ENCODE peak calls at places on chromosomes 5 and 9, in ten cellular contexts. E is adipocyte; U is myocyte; P is stromal cell of bone marrow; Q is left kidney; N is CD4-positive, alpha-beta memory T cell; K is posterior vena cava; B is HEK293T; L is activated T-cell treated with anti-CD3 and anti-CD28 coated beads, Interleukin-2, amount 50 U/mL, for 72 hours; A is progenitor cell of endocrine pancreas. W is an unnamed sample.

GRCh38 chr9:121399883-121400607 is 30.0 kb upstream of the STOM start:
- DNase-seq in Q (peak), E (peak), L (no peak), N (peak), A (no peak), K (no peak), B (peak), P (peak), U (peak), W (peak)

GRCh38 chr5:179793470-179794139 is at the start of gene LTC4S:
- DNase-seq in B (no peak), L (no peak), E (no peak), Q (peak), K (peak), U (peak), P (no peak), A (no peak), N (peak), W (no peak)

GRCh38 chr5:109601736-109602135 is 88.0 kb upstream of the MAN2A1 start:
- DNase-seq in U (no peak), E (no peak), N (no peak), L (no peak), A (no peak), B (no peak), Q (peak), P (no peak), K (no peak), W (no peak)

GRCh38 chr9:98854206-98854756 is 46.8 kb downstream of the GALNT12 start:
- DNase-seq in L (no peak), A (no peak), Q (no peak), E (peak), P (peak), U (no peak), K (no peak), N (no peak), B (no peak), W (no peak)

GRCh38 chr9:129678844-129679243 is 13.4 kb downstream of the PRRX2 start:
- DNase-seq in E (no peak), L (no peak), Q (no peak), B (no peak), A (no peak), U (no peak), N (no peak), P (no peak), K (no peak), W (no peak)

GRCh38 chr9:109139851-109140250 is 20.1 kb upstream of the TMEM245 start:
- DNase-seq in K (no peak), P (no peak), A (no peak), U (no peak), E (no peak), B (no peak), N (no peak), Q (no peak), L (no peak), W (no peak)

GRCh38 chr9:125950880-125951471 is 203.8 kb downstream of the PBX3 start:
- DNase-seq in Q (no peak), B (no peak), N (no peak), U (no peak), A (no peak), E (no peak), L (no peak), K (no peak), P (no peak), W (no peak)

GRCh38 chr9:4714266-4715016 is 26.6 kb downstream of the AK3 start:
- DNase-seq in U (no peak), L (no peak), N (no peak), A (no peak), P (no peak), K (no peak), E (no peak), B (no peak), Q (no peak), W (peak)

GRCh38 chr5:125713406-125713805 is 709.8 kb upstream of the GRAMD2B start:
- DNase-seq in Q (no peak), L (no peak), N (no peak), B (no peak), E (no peak), U (no peak), A (no peak), P (no peak), K (no peak), W (no peak)

GRCh38 chr9:28820741-28821140 is 1247.5 kb upstream of the C9orf72 start:
- DNase-seq in K (no peak), N (no peak), B (no peak), Q (no peak), U (no peak), E (no peak), A (no peak), P (no peak), L (no peak), W (no peak)

GRCh38 chr9:87337335-87338074 is 160.2 kb upstream of the DAPK1 start:
- DNase-seq in Q (peak), A (no peak), B (no peak), E (peak), K (no peak), L (no peak), U (peak), N (no peak), P (no peak), W (peak)

GRCh38 chr5:107216587-107216986 is 454.1 kb downstream of the EFNA5 start:
- DNase-seq in P (no peak), K (no peak), L (no peak), E (no peak), N (no peak), Q (no peak), A (no peak), B (no peak), U (no peak), W (no peak)

GRCh38 chr9:13665418-13666066 is 386.1 kb upstream of the MPDZ start:
- DNase-seq in K (no peak), N (no peak), U (peak), E (peak), B (no peak), L (no peak), Q (no peak), P (peak), A (no peak), W (no peak)

GRCh38 chr9:36772449-36773370 is 200.0 kb downstream of the MELK start:
- DNase-seq in Q (peak), E (peak), P (peak), B (no peak), N (no peak), L (no peak), A (no peak), K (no peak), U (peak), W (no peak)